ENCODE peak calls at places on chromosome 2, in six cellular contexts. K, R, Z, F, B and W are unnamed samples.

GRCh38 chr2:154457291-154457690 is 241.2 kb upstream of the KCNJ3 start:
- DNase-seq in Z (no peak), F (no peak), B (no peak), R (no peak), K (no peak), W (no peak)

GRCh38 chr2:160566717-160567116 is 73.1 kb upstream of the RBMS1 start:
- DNase-seq in Z (peak), F (no peak), K (no peak), B (no peak), R (peak), W (no peak)

GRCh38 chr2:216796096-216796840 is 63.6 kb downstream of the TNP1 start:
- DNase-seq in B (no peak), F (no peak), K (no peak), R (no peak), Z (no peak), W (no peak)

GRCh38 chr2:137348301-137348700 is 583.0 kb downstream of the THSD7B start:
- DNase-seq in R (peak), Z (no peak), B (no peak), F (no peak), K (no peak), W (no peak)

GRCh38 chr2:96967964-96968363 is 18.4 kb downstream of the FAM178B start:
- DNase-seq in B (no peak), R (no peak), K (no peak), F (no peak), Z (no peak), W (no peak)

GRCh38 chr2:20465716-20466391 is 19.0 kb downstream of the RHOB start:
- DNase-seq in K (peak), F (peak), R (no peak), Z (no peak), B (no peak), W (no peak)

GRCh38 chr2:33275689-33276444 is 200.6 kb upstream of the RASGRP3 start:
- DNase-seq in B (no peak), K (peak), F (peak), R (peak), Z (peak), W (no peak)

GRCh38 chr2:3099145-3099859 is 278.3 kb downstream of the EIPR1 start:
- DNase-seq in B (no peak), K (no peak), R (no peak), Z (no peak), F (no peak), W (no peak)

GRCh38 chr2:172288603-172289002 is 138.8 kb upstream of the ITGA6 start:
- DNase-seq in B (no peak), Z (no peak), R (peak), F (peak), K (no peak), W (no peak)

GRCh38 chr2:22855761-22856184 is 529.2 kb upstream of the KLHL29 start:
- DNase-seq in F (no peak), Z (no peak), R (no peak), K (no peak), B (no peak), W (no peak)

GRCh38 chr2:42054657-42055430 is 7.0 kb downstream of the PKDCC start:
- DNase-seq in R (no peak), F (peak), B (no peak), K (no peak), Z (no peak), W (no peak)

GRCh38 chr2:190327995-190328394 is 8.4 kb upstream of the HIBCH start:
- DNase-seq in K (no peak), R (no peak), B (no peak), F (no peak), Z (no peak), W (no peak)

GRCh38 chr2:98486374-98486981 is 41.8 kb downstream of the INPP4A start:
- DNase-seq in K (peak), Z (no peak), B (no peak), F (no peak), R (no peak), W (no peak)

GRCh38 chr2:222582931-222583330 is 73.0 kb downstream of the FARSB start:
- DNase-seq in B (no peak), Z (no peak), R (peak), F (no peak), K (no peak), W (no peak)

GRCh38 chr2:238881353-238882082 is 33.6 kb downstream of the TWIST2 start:
- DNase-seq in B (no peak), F (no peak), K (no peak), R (no peak), Z (no peak), W (no peak)

DNA sequence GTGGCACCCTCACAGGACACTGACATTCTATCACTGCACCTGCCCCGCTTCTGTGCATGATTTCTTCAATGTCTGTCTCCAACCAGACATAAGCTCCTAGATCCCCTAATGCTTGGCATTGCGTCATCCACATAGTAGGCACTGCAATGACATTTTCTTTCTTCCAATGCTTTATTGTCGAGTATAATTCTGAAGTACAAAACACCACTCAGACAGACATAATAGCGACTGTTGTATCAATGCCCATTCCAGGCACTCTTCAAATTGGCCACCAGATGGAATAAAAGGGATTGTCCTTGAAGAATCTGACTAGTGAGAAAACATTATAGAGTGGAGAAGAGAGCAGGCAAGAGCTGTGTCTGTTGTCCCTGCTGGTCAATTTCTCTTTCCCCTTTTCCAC is 89.0 kb downstream of the LPIN1 start:
- DNase-seq in B (no peak), F (no peak), Z (no peak), K (no peak), R (peak), W (no peak)
- TF ChIP-seq CTCF in B (no peak), F (no peak), Z (peak), K (no peak), R (peak), W (no peak)

DNA sequence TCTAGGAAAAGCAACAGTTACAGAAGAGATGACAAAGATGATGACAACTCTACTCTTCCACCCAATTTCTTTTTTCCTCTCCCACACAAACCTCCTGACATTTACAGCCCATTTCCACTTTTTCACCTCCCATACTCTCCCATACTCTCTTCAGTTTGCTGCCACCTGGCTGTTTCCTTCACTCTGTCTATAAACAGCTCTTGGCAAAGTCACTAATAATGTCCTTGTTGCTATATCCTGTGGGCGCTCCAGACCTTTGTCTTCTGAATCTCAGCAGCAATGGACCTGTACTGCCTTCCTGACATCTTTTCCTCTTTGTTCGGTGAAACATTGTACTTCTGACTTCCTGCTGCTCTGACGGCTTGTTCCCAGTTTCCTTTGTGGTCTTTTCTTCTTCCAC is 60.7 kb upstream of the CAVIN2 start:
- DNase-seq in R (no peak), B (no peak), F (no peak), K (no peak), Z (no peak), W (no peak)
- TF ChIP-seq CTCF in R (peak), B (no peak), F (no peak), K (no peak), Z (no peak), W (no peak)

GRCh38 chr2:80266231-80266630 is 38.3 kb downstream of the LRRTM1 start:
- DNase-seq in B (no peak), R (no peak), K (no peak), Z (no peak), F (no peak), W (no peak)
- TF ChIP-seq CTCF in B (no peak), R (no peak), K (no peak), Z (no peak), F (no peak), W (no peak)

DNA sequence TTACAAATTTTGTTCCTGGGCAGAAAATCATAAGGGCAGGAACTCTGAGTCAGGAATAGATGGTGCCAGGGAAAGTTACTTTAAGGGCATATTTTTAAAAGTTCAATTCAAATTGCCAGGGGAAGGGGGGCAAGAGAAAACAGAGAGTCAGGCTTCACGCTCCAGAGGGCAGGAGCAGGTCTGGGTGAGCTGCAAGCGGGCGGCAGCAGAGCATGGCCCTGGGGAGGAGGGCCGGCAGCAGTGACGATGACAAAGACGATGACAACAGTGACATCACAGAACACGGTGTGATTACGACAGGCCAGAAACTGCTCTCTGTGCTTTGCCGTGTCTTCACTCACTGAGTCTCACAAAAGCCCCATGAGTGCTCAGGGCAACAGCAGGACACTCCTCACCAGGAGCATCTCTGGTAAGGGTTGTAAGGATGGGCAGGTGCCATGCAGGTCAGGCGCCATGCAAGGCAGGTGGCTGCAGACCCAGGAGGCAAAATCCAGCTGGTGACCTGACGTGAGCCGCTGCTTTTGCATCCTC is 23.3 kb downstream of the CHST10 start:
- DNase-seq in R (no peak), F (no peak), B (peak), K (no peak), Z (no peak), W (no peak)
- TF ChIP-seq CTCF in R (no peak), F (no peak), B (no peak), K (no peak), Z (no peak), W (no peak)

GRCh38 chr2:9573840-9574239 is 18.2 kb upstream of the ADAM17 start:
- DNase-seq in R (no peak), F (no peak), B (no peak), K (no peak), Z (no peak), W (no peak)
- TF ChIP-seq CTCF in R (no peak), F (no peak), B (no peak), K (no peak), Z (peak), W (peak)

DNA sequence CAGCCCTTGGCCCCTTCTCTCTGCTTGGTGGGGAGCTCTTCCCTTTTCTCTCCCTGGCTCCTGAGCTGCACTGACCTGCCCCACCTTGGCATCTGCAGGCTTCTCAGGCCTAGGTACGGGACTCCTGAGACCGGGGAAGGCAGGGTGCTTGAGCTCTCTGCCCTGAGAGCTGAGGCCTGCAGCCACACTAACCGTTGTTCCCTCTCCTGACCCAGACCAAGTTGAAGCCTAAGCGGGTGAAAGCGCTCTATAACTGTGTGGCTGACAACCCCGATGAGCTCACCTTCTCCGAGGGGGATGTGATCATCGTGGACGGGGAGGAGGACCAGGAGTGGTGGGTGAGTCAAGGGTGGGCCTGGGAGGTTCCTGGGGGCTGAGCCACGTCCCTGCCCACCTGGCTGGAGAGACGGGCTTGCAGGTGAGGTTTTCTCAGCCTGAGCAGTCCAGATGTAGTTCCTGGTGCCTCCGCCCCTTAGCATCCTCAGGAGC is 22.2 kb downstream of the ITGB1BP1 start:
- DNase-seq in Z (no peak), R (no peak), F (no peak), K (peak), B (no peak), W (no peak)
- TF ChIP-seq CTCF in Z (no peak), R (no peak), F (no peak), K (no peak), B (no peak), W (no peak)